ENCODE peak calls at places on chromosomes 7 and 10, in seven cellular contexts. Y is heart left ventricle, V is H4, C is type B pancreatic cell, H is T-cell, K is nephron progenitor cell, Z is upper lobe of right lung. L is an unnamed sample.

GRCh38 chr10:34002896-34003295 is 668.4 kb upstream of the NRP1 start:
- DNase-seq in V (no peak), C (no peak), Z (no peak), Y (no peak), K (no peak), H (no peak), L (no peak)

GRCh38 chr10:113780681-113781250 is 29.3 kb downstream of the PLEKHS1 start:
- DNase-seq in H (no peak), K (no peak), Z (no peak), Y (no peak), V (no peak), C (no peak), L (no peak)

GRCh38 chr10:18659784-18660561 is 742 bp downstream of the ARL5B start:
- DNase-seq in Y (no peak), C (no peak), H (no peak), Z (no peak), K (no peak), V (peak; percentile 6), L (no peak)

GRCh38 chr7:155750255-155751125 is 61.8 kb downstream of the SHH start:
- DNase-seq in K (no peak), Y (no peak), V (no peak), C (no peak), Z (no peak), H (no peak), L (no peak)

GRCh38 chr7:93819699-93820098 is 70.9 kb downstream of the TFPI2 start:
- DNase-seq in Z (no peak), K (no peak), C (no peak), V (no peak), H (no peak), Y (no peak), L (no peak)

GRCh38 chr10:22693371-22693784 is 21.0 kb downstream of the PIP4K2A start:
- DNase-seq in V (peak; percentile 33), Z (no peak), C (no peak), H (no peak), K (no peak), Y (peak; percentile 35), L (no peak)

GRCh38 chr10:44908071-44908709 is 2.9 kb upstream of the TMEM72 start:
- DNase-seq in H (no peak), C (no peak), Z (no peak), V (peak; percentile 63), K (peak; percentile 60), Y (no peak), L (no peak)

GRCh38 chr7:34425631-34426384 is 232.2 kb upstream of the NPSR1 start:
- DNase-seq in H (no peak), Y (no peak), Z (no peak), V (no peak), K (no peak), C (no peak), L (no peak)

GRCh38 chr10:12130237-12130872 is 878 bp downstream of the SEC61A2 start:
- DNase-seq in H (no peak), C (no peak), Z (no peak), K (peak; percentile 32), Y (no peak), V (peak; percentile 45), L (peak; percentile 42)

L was measured in neural crest cell.